ENCODE peak calls at places on chromosomes 12 and 14, in four cellular contexts. R is RWPE2, C is brain microvascular endothelial cell, L is fibroblast of mammary gland. I is an unnamed sample.

GRCh38 chr12:100185361-100185894 is 15.2 kb upstream of the ACTR6 start:
- DNase-seq in L (no peak), R (no peak), C (no peak), I (no peak)

GRCh38 chr14:94469261-94469660 is 6.7 kb downstream of the SERPINA9 start:
- DNase-seq in C (no peak), R (peak), L (no peak), I (no peak)

GRCh38 chr14:96739511-96739910 is 57.7 kb upstream of the VRK1 start:
- DNase-seq in L (no peak), R (peak), C (no peak), I (no peak)

GRCh38 chr14:20998674-20999366 is at the start of gene SLC39A2:
- DNase-seq in C (peak), R (no peak), L (peak), I (peak)

GRCh38 chr14:98466807-98467206 is 805.2 kb downstream of the BCL11B start:
- DNase-seq in C (no peak), R (no peak), L (no peak), I (peak)

GRCh38 chr12:6327591-6328041 is 14.3 kb downstream of the TNFRSF1A start:
- DNase-seq in L (no peak), C (no peak), R (no peak), I (no peak)

GRCh38 chr12:85356596-85357385 is 76.8 kb downstream of the ALX1 start:
- DNase-seq in R (no peak), L (no peak), C (no peak), I (peak)

GRCh38 chr14:20836668-20837338 is 34.2 kb upstream of the RNASE1 start:
- DNase-seq in C (peak), R (no peak), L (peak), I (peak)

GRCh38 chr14:89625208-89625987 is 208.4 kb upstream of the FOXN3 start:
- DNase-seq in C (no peak), R (no peak), L (no peak), I (no peak)

GRCh38 chr14:102508410-102508773 is 1.2 kb downstream of the ANKRD9 start:
- DNase-seq in C (no peak), L (no peak), R (peak), I (no peak)

GRCh38 chr14:96309907-96310330 is 53.2 kb downstream of the ATG2B start:
- DNase-seq in C (no peak), R (no peak), L (peak), I (no peak)

GRCh38 chr12:7645395-7646177 is 20.1 kb downstream of the APOBEC1 start:
- DNase-seq in R (no peak), L (peak), C (peak), I (peak)

GRCh38 chr12:78698747-78699146 is 165.8 kb upstream of the SYT1 start:
- DNase-seq in C (peak), L (peak), R (no peak), I (peak)

GRCh38 chr12:104456950-104457745 is 400 bp downstream of the CHST11 start:
- DNase-seq in C (peak), L (peak), R (peak), I (peak)

GRCh38 chr12:105418232-105418631 is 87.7 kb downstream of the C12orf75 start:
- DNase-seq in C (peak), L (peak), R (peak), I (peak)

GRCh38 chr14:51079085-51079484 is 15.8 kb downstream of the TRIM9 start:
- DNase-seq in L (peak), R (no peak), C (no peak), I (peak)

GRCh38 chr12:75660805-75661404 is 149.5 kb upstream of the KRR1 start:
- DNase-seq in R (no peak), C (no peak), L (peak), I (peak)

GRCh38 chr14:79011091-79011919 is 841.1 kb downstream of the NRXN3 start:
- DNase-seq in R (peak), C (peak), L (peak), I (peak)

GRCh38 chr12:103166949-103167348 is 209.5 kb downstream of the ASCL1 start:
- DNase-seq in C (no peak), R (no peak), L (no peak), I (no peak)

GRCh38 chr12:33187409-33187808 is 252.2 kb downstream of the SYT10 start:
- DNase-seq in L (no peak), R (no peak), C (no peak), I (no peak)

GRCh38 chr12:120235369-120236123 is 30.0 kb downstream of the PXN start:
- DNase-seq in R (no peak), C (no peak), L (peak), I (no peak)

GRCh38 chr14:37865719-37866549 is 270.5 kb downstream of the TTC6 start:
- DNase-seq in L (no peak), R (no peak), C (no peak), I (no peak)

GRCh38 chr14:92696356-92696755 is 52.1 kb downstream of the LGMN start:
- DNase-seq in L (no peak), R (no peak), C (no peak), I (no peak)

GRCh38 chr12:94761559-94761958 is 111.2 kb upstream of the TMCC3 start:
- DNase-seq in C (peak), R (no peak), L (peak), I (peak)

GRCh38 chr12:55942577-55943136 is 11.7 kb downstream of the DGKA start:
- DNase-seq in R (no peak), L (no peak), C (no peak), I (no peak)

GRCh38 chr14:98704441-98704840 is 567.6 kb downstream of the BCL11B start:
- DNase-seq in R (no peak), L (no peak), C (no peak), I (no peak)

GRCh38 chr14:32779845-32780244 is 158.8 kb upstream of the NPAS3 start:
- DNase-seq in R (no peak), C (no peak), L (peak), I (no peak)

GRCh38 chr12:4518106-4518728 is 20.5 kb upstream of the RAD51AP1 start:
- DNase-seq in R (no peak), L (peak), C (peak), I (peak)

GRCh38 chr12:27794818-27795584 is 15.0 kb upstream of the MANSC4 start:
- DNase-seq in L (no peak), R (no peak), C (no peak), I (no peak)

GRCh38 chr14:22337938-22338337 is 251.1 kb downstream of the DAD1 start:
- DNase-seq in C (no peak), R (no peak), L (no peak), I (no peak)

GRCh38 chr14:55711171-55711811 is 131.3 kb downstream of the KTN1 start:
- DNase-seq in R (no peak), L (peak), C (peak), I (no peak)

GRCh38 chr12:32230607-32230982 is 123.9 kb downstream of the BICD1 start:
- DNase-seq in C (no peak), R (no peak), L (no peak), I (no peak)

GRCh38 chr14:38788060-38788459 is 315.0 kb downstream of the SEC23A start:
- DNase-seq in L (no peak), C (no peak), R (no peak), I (no peak)

GRCh38 chr14:88251650-88252049 is 71.4 kb downstream of the KCNK10 start:
- DNase-seq in L (no peak), C (no peak), R (no peak), I (no peak)

GRCh38 chr12:32989705-32990104 is 93.1 kb upstream of the PKP2 start:
- DNase-seq in L (no peak), C (no peak), R (no peak), I (no peak)

GRCh38 chr12:27076930-27077329 is 5.4 kb downstream of the C12orf71 start:
- DNase-seq in L (no peak), C (no peak), R (no peak), I (peak)

GRCh38 chr14:89589400-89590128 is 172.5 kb upstream of the FOXN3 start:
- DNase-seq in L (no peak), R (no peak), C (no peak), I (no peak)

GRCh38 chr12:93397412-93397811 is 19.7 kb downstream of the NUDT4 start:
- DNase-seq in L (no peak), C (no peak), R (no peak), I (no peak)

GRCh38 chr14:39988939-39989338 is 556.7 kb upstream of the FBXO33 start:
- DNase-seq in L (peak), C (no peak), R (no peak), I (peak)

GRCh38 chr14:72766296-72766695 is 127.6 kb downstream of the DPF3 start:
- DNase-seq in L (no peak), C (no peak), R (no peak), I (no peak)